ENCODE peak calls at places on chromosomes 5 and 9, in five cellular contexts. C, N, Z, L and D are unnamed samples. For H3K9me3 and H3K36me3, the result is how much of the 10 kb centered on the place peaks cover.

GRCh38 chr5:141973871-141974595 is 5.1 kb downstream of the RNF14 start:
- DNase-seq in C (no peak), N (no peak), Z (no peak), L (peak), D (no peak)

GRCh38 chr5:96733771-96734498 is 71.8 kb downstream of the CAST start:
- DNase-seq in C (no peak), N (no peak), Z (no peak), L (peak), D (peak)

GRCh38 chr9:126860757-126861466 is 473 bp downstream of the ZBTB34 start:
- DNase-seq in C (peak), N (no peak), Z (peak), L (peak), D (no peak)

GRCh38 chr5:92944903-92945629 is 636.0 kb downstream of the NR2F1-AS1 start:
- DNase-seq in C (no peak), N (no peak), Z (no peak), L (no peak), D (no peak)

GRCh38 chr9:133990366-133991210 is 1.5 kb downstream of the VAV2 start:
- DNase-seq in C (no peak), N (no peak), Z (peak), L (peak), D (peak)

GRCh38 chr5:74851684-74852353 is 14.4 kb downstream of the FAM169A start:
- DNase-seq in C (no peak), N (no peak), Z (no peak), L (peak), D (no peak)

GRCh38 chr9:2560175-2560574 is 61.4 kb upstream of the VLDLR start:
- DNase-seq in C (no peak), N (no peak), Z (no peak), L (no peak), D (no peak)

GRCh38 chr9:92159058-92159457 is 43.8 kb upstream of the SPTLC1 start:
- DNase-seq in C (no peak), N (no peak), Z (no peak), L (no peak), D (no peak)

GRCh38 chr9:93599571-93600403 is 23.4 kb downstream of the PHF2 start:
- DNase-seq in C (peak), N (no peak), Z (no peak), L (no peak), D (peak)

GRCh38 chr5:25641140-25641539 is 996.4 kb upstream of the CDH10 start:
- DNase-seq in C (no peak), N (no peak), Z (no peak), L (no peak), D (no peak)

GRCh38 chr5:143887901-143888648 is 76.1 kb downstream of the HMHB1 start:
- DNase-seq in C (no peak), N (no peak), Z (no peak), L (no peak), D (no peak)

GRCh38 chr5:56479701-56480304 is 246.7 kb upstream of the ANKRD55 start:
- DNase-seq in C (no peak), N (peak), Z (no peak), L (no peak), D (no peak)

GRCh38 chr5:36657563-36657995 is 51.2 kb downstream of the SLC1A3 start:
- DNase-seq in C (no peak), N (no peak), Z (no peak), L (peak), D (peak)

GRCh38 chr9:112971415-112971814 is 40.6 kb downstream of the ZNF883 start:
- DNase-seq in C (peak), N (no peak), Z (peak), L (peak), D (no peak)

GRCh38 chr5:86500947-86501346 is 116.8 kb upstream of the COX7C start:
- DNase-seq in C (no peak), N (no peak), Z (no peak), L (no peak), D (no peak)

GRCh38 chr5:34895641-34896419 is 19.5 kb downstream of the RAD1 start:
- DNase-seq in C (no peak), N (no peak), Z (no peak), L (no peak), D (no peak)

GRCh38 chr5:116388564-116389258 is 185.9 kb downstream of the SEMA6A start:
- DNase-seq in C (no peak), N (no peak), Z (no peak), L (no peak), D (peak)

GRCh38 chr5:3592298-3592697 is 3.3 kb upstream of the IRX1 start:
- DNase-seq in C (no peak), N (no peak), Z (no peak), L (no peak), D (no peak)
- H3K9me3 ChIP-seq in C (under half), N (under half), Z (under half), L (under half), D (under half)

GRCh38 chr5:40681351-40682311 is 1.9 kb downstream of the PTGER4 start:
- DNase-seq in C (peak), N (no peak), Z (peak), L (no peak), D (peak)
- H3K36me3 ChIP-seq in C (half or more), N (under half), Z (under half), L (under half), D (under half)

GRCh38 chr9:96813607-96814006 is 35.7 kb upstream of the ZNF510 start:
- DNase-seq in C (no peak), N (no peak), Z (no peak), L (no peak), D (no peak)

GRCh38 chr9:96818535-96818934 is 35.8 kb downstream of the ZNF782 start:
- DNase-seq in C (no peak), N (no peak), Z (no peak), L (peak), D (no peak)

DNA sequence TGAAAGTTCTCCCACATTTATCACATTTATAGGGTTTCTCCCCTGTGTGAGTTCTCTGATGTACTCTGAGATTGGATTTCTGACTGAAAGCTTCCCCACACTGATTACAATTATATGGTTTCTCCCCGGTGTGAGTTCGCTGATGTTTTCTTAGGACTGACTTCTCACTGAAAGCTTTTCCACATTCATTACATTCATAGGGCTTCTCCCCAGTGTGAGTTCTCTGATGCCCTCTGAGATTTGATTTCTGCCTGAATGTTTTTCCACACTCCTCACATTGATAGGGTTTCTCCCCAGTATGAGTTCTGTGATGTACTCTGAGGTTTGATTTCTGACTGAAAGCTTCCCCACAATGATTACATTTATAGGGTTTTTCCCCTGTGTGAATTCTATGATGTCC is 36.3 kb downstream of the ZNF782 start:
- DNase-seq in C (no peak), N (no peak), Z (no peak), L (no peak), D (no peak)
- H3K9me3 ChIP-seq in C (under half), N (half or more), Z (half or more), L (half or more), D (under half)

GRCh38 chr5:150374651-150375050 is 17.2 kb downstream of the TCOF1 start:
- DNase-seq in C (no peak), N (no peak), Z (no peak), L (no peak), D (no peak)
- H3K36me3 ChIP-seq in C (half or more), N (half or more), Z (under half), L (under half), D (under half)